ENCODE peak calls at places on chromosomes 11 and 22, in nine cellular contexts. Z is NCI-H1092 treated with DMSO at 0.1 percent for 48 hours; W is neural crest cell; U is activated CD4-positive, alpha-beta T cell treated with anti-CD3 and anti-CD28 coated beads, Interleukin-2, amount 10 ng/mL, durations not matched to agents 7 days and 5 days; V is renal cortical epithelial cell; G is stomach; D is AG20443; E is stimulated activated CD4-positive, alpha-beta T cell treated with anti-CD3 and anti-CD28 coated beads, Interleukin-1b, Interleukin-23, amount 100 ng/mL, for 1 hour; A is stimulated activated naive B cell treated with anti-CD40 and anti-IgM and Interleukin-4, amounts not matched to agents 10 μg/mL and 1 μg/mL and 100 μg/mL, for 72 hours. T is an unnamed sample.

GRCh38 chr11:113553235-113553634 is 78.0 kb upstream of the DRD2 start:
- DNase-seq in Z (no peak), W (no peak), U (no peak), V (peak; percentile 79), G (no peak), D (peak; percentile 92), E (no peak), A (no peak), T (no peak)

GRCh38 chr11:120122921-120123683 is 14.8 kb downstream of the TRIM29 start:
- DNase-seq in Z (no peak), W (no peak), U (no peak), V (no peak), G (no peak), D (no peak), E (no peak), A (no peak), T (no peak)

GRCh38 chr11:57601297-57601696 is 3.8 kb downstream of the SERPING1 start:
- DNase-seq in Z (no peak), W (no peak), U (no peak), V (no peak), G (no peak), D (no peak), E (no peak), A (no peak), T (no peak)

GRCh38 chr11:123762422-123762821 is 8.1 kb upstream of the OR6X1 start:
- DNase-seq in Z (no peak), W (no peak), U (no peak), V (no peak), G (no peak), D (no peak), E (no peak), A (no peak), T (no peak)

GRCh38 chr11:1573077-1573846 is 1.2 kb upstream of the DUSP8 start:
- DNase-seq in Z (no peak), W (no peak), U (no peak), V (no peak), G (peak; percentile 61), D (no peak), E (no peak), A (no peak), T (no peak)

GRCh38 chr11:83971063-83971462 is 684.9 kb upstream of the CCDC90B start:
- DNase-seq in Z (no peak), W (no peak), U (no peak), V (peak; percentile 45), G (no peak), D (no peak), E (no peak), A (no peak), T (no peak)

GRCh38 chr22:25077056-25077455 is 122.6 kb upstream of the CRYBB3 start:
- DNase-seq in Z (no peak), W (no peak), U (no peak), V (no peak), G (no peak), D (no peak), E (no peak), A (no peak), T (no peak)

GRCh38 chr22:50191041-50191740 is 5.5 kb downstream of the TRABD start:
- DNase-seq in Z (no peak), W (no peak), U (peak; percentile 84), V (no peak), G (peak; percentile 61), D (no peak), E (peak; percentile 58), A (peak; percentile 91), T (peak; percentile 37)

GRCh38 chr11:100978442-100978841 is 151.2 kb downstream of the PGR start:
- DNase-seq in Z (no peak), W (no peak), U (no peak), V (no peak), G (no peak), D (no peak), E (no peak), A (no peak), T (no peak)

GRCh38 chr11:18046116-18046777 is at the start of gene TPH1:
- DNase-seq in Z (no peak), W (peak; percentile 51), U (no peak), V (peak; percentile 54), G (peak; percentile 74), D (peak; percentile 71), E (no peak), A (no peak), T (peak; percentile 23)

GRCh38 chr22:30248484-30248883 is 1.9 kb upstream of the LIF start:
- DNase-seq in Z (no peak), W (no peak), U (no peak), V (no peak), G (no peak), D (no peak), E (no peak), A (no peak), T (no peak)

GRCh38 chr11:43515090-43515489 is 156.4 kb downstream of the TTC17 start:
- DNase-seq in Z (no peak), W (peak; percentile 25), U (no peak), V (no peak), G (no peak), D (no peak), E (no peak), A (no peak), T (peak; percentile 29)

GRCh38 chr11:128422576-128423370 is 164.6 kb downstream of the ETS1 start:
- DNase-seq in Z (peak; percentile 89), W (no peak), U (peak; percentile 85), V (no peak), G (peak; percentile 35), D (no peak), E (peak; percentile 73), A (peak; percentile 72), T (no peak)

GRCh38 chr22:48644108-48644507 is 1183.6 kb downstream of the BRD1 start:
- DNase-seq in Z (no peak), W (no peak), U (no peak), V (no peak), G (no peak), D (peak; percentile 63), E (no peak), A (no peak), T (no peak)

GRCh38 chr11:95360382-95360781 is 129.4 kb upstream of the SESN3 start:
- DNase-seq in Z (no peak), W (no peak), U (no peak), V (no peak), G (no peak), D (no peak), E (no peak), A (no peak), T (no peak)

T was measured in lung microvascular endothelial cell.